ENCODE peak calls at places on chromosomes 5 and 9, in five cellular contexts. X, E, O, T and H are unnamed samples.

GRCh38 chr5:122121782-122122465 is 7.4 kb upstream of the ZNF474 start:
- DNase-seq in T (no peak), O (no peak), E (no peak), X (no peak), H (no peak)

GRCh38 chr5:25028994-25029393 is 384.2 kb upstream of the CDH10 start:
- DNase-seq in E (no peak), X (peak), T (no peak), O (no peak), H (peak)

GRCh38 chr9:87663556-87663955 is 62.4 kb upstream of the CTSL start:
- DNase-seq in E (no peak), X (no peak), T (no peak), O (no peak), H (no peak)

GRCh38 chr5:147098233-147098790 is 136.5 kb upstream of the STK32A start:
- DNase-seq in T (no peak), O (peak), E (no peak), X (no peak), H (peak)

GRCh38 chr9:78278177-78278777 is 18.6 kb upstream of the PSAT1 start:
- DNase-seq in T (no peak), X (no peak), E (no peak), O (no peak), H (peak)

GRCh38 chr9:121331992-121332685 is 37.9 kb downstream of the STOM start:
- DNase-seq in O (no peak), E (no peak), X (no peak), T (no peak), H (no peak)

GRCh38 chr9:78073722-78074121 is 42.1 kb upstream of the GNAQ start:
- DNase-seq in T (no peak), X (no peak), O (no peak), E (no peak), H (no peak)

GRCh38 chr9:100294806-100295205 is 57.9 kb downstream of the TEX10 start:
- DNase-seq in E (no peak), X (no peak), O (no peak), T (no peak), H (peak)

GRCh38 chr5:159640376-159640775 is 275.9 kb upstream of the ADRA1B start:
- DNase-seq in E (no peak), T (no peak), O (no peak), X (no peak), H (no peak)

GRCh38 chr9:13278368-13279246 is 885 bp downstream of the MPDZ start:
- DNase-seq in O (peak), X (peak), E (peak), T (no peak), H (peak)

GRCh38 chr5:126400621-126401251 is 22.5 kb upstream of the GRAMD2B start:
- DNase-seq in O (no peak), T (no peak), X (no peak), E (no peak), H (no peak)

GRCh38 chr5:31122998-31123950 is 70.2 kb upstream of the CDH6 start:
- DNase-seq in O (no peak), T (no peak), X (no peak), E (no peak), H (no peak)

GRCh38 chr9:121748727-121749546 is 97.5 kb downstream of the DAB2IP start:
- DNase-seq in E (no peak), O (peak), X (no peak), T (no peak), H (no peak)

GRCh38 chr5:9538504-9538903 is 7.4 kb downstream of the SEMA5A start:
- DNase-seq in E (no peak), O (no peak), T (no peak), X (no peak), H (no peak)

GRCh38 chr9:3508531-3509374 is 17.0 kb downstream of the RFX3 start:
- DNase-seq in X (peak), E (no peak), O (no peak), T (no peak), H (no peak)

GRCh38 chr9:36174271-36174670 is 5.1 kb downstream of the CCIN start:
- DNase-seq in E (no peak), X (no peak), O (no peak), T (no peak), H (no peak)

DNA sequence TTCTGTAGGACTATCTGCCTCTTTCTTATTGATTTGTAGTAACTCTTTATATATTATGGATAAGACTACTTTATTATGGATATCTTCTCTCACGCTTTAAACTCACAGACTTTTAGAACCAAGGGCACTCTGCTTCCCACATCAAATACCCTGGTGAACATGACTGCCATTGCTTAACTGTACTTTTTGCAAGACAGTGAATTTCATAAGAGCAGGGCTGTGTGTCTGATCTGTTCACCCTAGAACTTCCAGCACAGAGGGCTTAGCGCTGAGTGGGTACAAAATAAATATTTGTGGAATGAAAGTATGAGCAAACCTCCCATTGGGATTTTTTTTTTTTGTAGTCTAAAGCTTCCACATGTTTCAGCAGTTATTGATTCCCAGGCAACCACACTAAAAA is 84.8 kb downstream of the CFAP77 start:
- DNase-seq in X (no peak), O (no peak), E (no peak), T (no peak), H (no peak)
- TF ChIP-seq CTCF in X (no peak), O (no peak), E (no peak), T (no peak), H (no peak)

DNA sequence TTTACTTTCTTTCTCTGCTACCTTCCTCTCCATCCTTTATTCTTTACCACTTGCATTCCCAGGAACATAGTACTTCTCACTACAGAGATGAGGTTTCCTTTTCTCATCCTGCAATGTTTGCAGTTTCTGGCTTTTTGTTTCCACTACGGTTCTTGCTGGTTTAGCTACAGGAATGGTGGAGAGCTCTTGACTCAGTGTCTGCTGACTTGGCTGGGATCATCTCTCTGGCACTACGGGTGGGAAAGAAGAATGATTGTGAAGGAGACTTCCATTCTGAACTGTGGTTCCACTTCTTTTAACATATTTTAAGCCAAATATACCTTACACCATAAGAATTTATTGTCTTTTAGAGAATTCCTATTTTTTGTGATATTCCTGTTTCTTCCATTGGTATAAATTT is 65.1 kb downstream of the NREP start:
- DNase-seq in T (no peak), X (no peak), E (no peak), O (no peak), H (no peak)
- H3K27ac ChIP-seq in T (no peak), X (no peak), E (no peak), O (no peak), H (no peak)

GRCh38 chr9:135499326-135500070 is 984 bp upstream of the MRPS2 start:
- DNase-seq in X (peak), O (peak), E (peak), T (peak), H (peak)
- TF ChIP-seq CTCF in X (peak), O (no peak), E (no peak), T (no peak), H (peak)

DNA sequence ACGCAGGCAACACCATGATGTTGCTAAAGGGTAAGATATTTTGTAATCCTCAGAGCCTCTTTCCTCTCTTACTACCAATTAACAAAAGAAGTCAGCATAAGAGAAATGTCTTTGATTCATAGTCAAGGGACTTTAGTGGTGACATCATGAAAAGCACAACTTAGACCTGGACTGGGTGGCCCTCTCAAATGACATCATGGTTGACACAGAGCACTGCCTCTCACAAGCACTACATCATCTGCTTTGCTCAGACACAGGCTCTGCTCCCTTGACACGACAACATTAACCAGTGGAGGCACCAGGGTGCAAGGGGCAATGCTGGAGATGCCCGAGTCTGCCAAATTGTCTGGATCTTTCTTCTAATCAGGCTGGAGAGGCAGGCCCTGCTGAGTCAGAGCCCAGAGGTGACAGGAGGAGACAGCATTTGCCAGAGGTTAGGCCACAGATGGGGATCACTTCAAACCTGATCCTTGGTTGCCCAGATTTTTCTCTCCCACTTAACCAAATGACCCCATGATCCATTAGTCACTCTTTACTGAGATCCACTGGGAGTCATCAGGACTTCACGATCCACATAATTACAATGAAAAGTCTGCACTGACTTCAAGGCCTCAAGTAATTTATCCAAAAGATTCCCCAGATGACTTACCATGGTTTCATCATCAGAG is 174.4 kb downstream of the SLIT3 start:
- DNase-seq in E (no peak), O (no peak), T (no peak), X (no peak), H (no peak)
- H3K27ac ChIP-seq in E (no peak), O (no peak), T (no peak), X (no peak), H (no peak)

GRCh38 chr9:20199111-20199510 is 410.3 kb upstream of the SLC24A2 start:
- DNase-seq in T (no peak), E (no peak), X (no peak), O (no peak), H (no peak)

GRCh38 chr9:20200900-20201495 is 412.2 kb upstream of the SLC24A2 start:
- DNase-seq in X (peak), E (no peak), O (no peak), T (no peak), H (peak)

GRCh38 chr9:20197976-20198685 is 409.3 kb upstream of the SLC24A2 start:
- DNase-seq in O (peak), E (no peak), T (no peak), X (peak), H (no peak)
- TF ChIP-seq CTCF in O (no peak), E (no peak), T (no peak), X (no peak), H (no peak)

DNA sequence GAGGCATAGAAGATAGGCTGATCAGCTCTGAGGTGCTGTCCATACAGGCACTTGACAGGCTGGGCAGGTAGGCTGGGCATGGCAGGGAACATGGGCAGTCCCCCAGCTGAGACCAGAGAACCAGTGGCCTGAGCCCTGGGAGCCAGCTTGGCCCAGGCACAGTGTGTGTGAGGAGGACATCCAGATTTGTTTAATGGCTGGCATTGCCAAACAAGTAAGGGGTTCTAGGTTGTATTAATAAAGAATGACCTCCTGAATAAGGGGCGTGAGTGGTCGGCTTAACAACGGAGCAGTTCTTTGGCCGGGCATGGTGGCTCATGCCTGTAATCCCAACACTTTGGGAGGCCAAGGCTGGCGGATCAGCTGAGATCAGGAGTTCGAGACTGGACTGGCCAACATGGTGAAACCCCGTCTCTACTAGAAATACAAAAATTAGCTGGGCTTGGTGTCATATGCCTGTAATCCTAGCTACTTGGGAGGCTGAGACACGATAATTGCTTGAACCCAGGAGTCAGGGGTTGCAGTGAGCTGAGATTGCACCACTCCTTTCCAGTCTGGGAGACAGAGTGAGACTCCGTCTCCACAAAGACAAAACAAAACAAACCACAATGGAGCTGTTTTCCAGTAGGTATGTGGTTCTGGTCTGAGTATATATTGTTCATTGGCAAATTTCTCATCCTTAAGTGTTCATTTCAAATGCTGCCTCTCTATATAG is 56.2 kb downstream of the ANGPTL2 start:
- DNase-seq in T (no peak), X (no peak), O (no peak), E (no peak), H (no peak)
- H3K27ac ChIP-seq in T (no peak), X (no peak), O (no peak), E (no peak), H (no peak)

GRCh38 chr9:22228542-22228941 is 218.1 kb upstream of the DMRTA1 start:
- DNase-seq in O (no peak), T (no peak), X (no peak), E (no peak), H (no peak)
- TF ChIP-seq CTCF in O (peak), T (no peak), X (no peak), E (no peak), H (no peak)

GRCh38 chr5:76414788-76415187 is 11.7 kb downstream of the IQGAP2 start:
- DNase-seq in X (no peak), O (no peak), E (no peak), T (no peak), H (no peak)
- H3K27ac ChIP-seq in X (peak), O (no peak), E (no peak), T (no peak), H (no peak)